ENCODE peak calls at places on chromosome 14, in five cellular contexts. M is cardiac muscle cell; L is mesenchymal stem cell; X is right lobe of liver; O is CD4-positive, alpha-beta T cell. S is an unnamed sample. For H3K27me3, the result is how much of the 10 kb centered on the place peaks cover.

GRCh38 chr14:39492267-39492666 is 60.0 kb upstream of the FBXO33 start:
- DNase-seq in X (no peak), M (peak), L (peak), O (no peak), S (no peak)

GRCh38 chr14:66508846-66509621 is 1.1 kb downstream of the GPHN start:
- DNase-seq in X (peak), M (peak), L (peak), O (peak), S (peak)

GRCh38 chr14:24071836-24072420 is 566 bp downstream of the CPNE6 start:
- DNase-seq in L (no peak), O (no peak), M (no peak), X (no peak), S (no peak)

GRCh38 chr14:97390031-97390729 is 593.0 kb downstream of the VRK1 start:
- DNase-seq in X (no peak), L (no peak), M (no peak), O (no peak), S (no peak)

GRCh38 chr14:50060871-50061663 is 55.3 kb downstream of the VCPKMT start:
- DNase-seq in M (no peak), L (peak), X (no peak), O (no peak), S (no peak)

GRCh38 chr14:68624541-68625220 is 168.2 kb downstream of the ZFP36L1 start:
- DNase-seq in M (no peak), O (no peak), L (no peak), X (no peak), S (no peak)

GRCh38 chr14:102442241-102443211 is 67.0 kb downstream of the ANKRD9 start:
- DNase-seq in X (no peak), O (no peak), M (no peak), L (no peak), S (no peak)

GRCh38 chr14:51082394-51082793 is 12.5 kb downstream of the TRIM9 start:
- DNase-seq in M (no peak), O (no peak), L (no peak), X (no peak), S (no peak)

GRCh38 chr14:91119556-91120311 is 5.9 kb downstream of the DGLUCY start:
- DNase-seq in O (no peak), L (peak), M (no peak), X (no peak), S (no peak)

GRCh38 chr14:36056846-36057245 is 119.7 kb downstream of the PTCSC3 start:
- DNase-seq in X (no peak), M (no peak), O (no peak), L (no peak), S (no peak)

GRCh38 chr14:51210594-51210993 is 29.5 kb upstream of the TMX1 start:
- DNase-seq in X (no peak), O (no peak), M (no peak), L (no peak), S (no peak)

GRCh38 chr14:58362798-58363412 is 32.8 kb upstream of the TOMM20L start:
- DNase-seq in M (peak), L (peak), X (no peak), O (no peak), S (no peak)

GRCh38 chr14:35385042-35385839 is 19.3 kb downstream of the NFKBIA start:
- DNase-seq in M (peak), L (peak), O (no peak), X (peak), S (no peak)

GRCh38 chr14:21268612-21269251 is 510 bp downstream of the HNRNPC start:
- DNase-seq in O (peak), X (no peak), L (peak), M (peak), S (no peak)

GRCh38 chr14:65096323-65097089 is 5.8 kb downstream of the MAX start:
- DNase-seq in M (no peak), O (no peak), X (no peak), L (peak), S (no peak)

GRCh38 chr14:68564826-68565760 is 227.8 kb downstream of the ZFP36L1 start:
- DNase-seq in X (no peak), L (peak), M (no peak), O (no peak), S (no peak)

GRCh38 chr14:89504602-89505320 is 87.7 kb upstream of the FOXN3 start:
- DNase-seq in L (peak), O (no peak), X (no peak), M (no peak), S (no peak)

GRCh38 chr14:52706286-52706685 is 714 bp upstream of the PSMC6 start:
- DNase-seq in O (no peak), X (no peak), L (peak), M (no peak), S (peak)

GRCh38 chr14:92026548-92027190 is 13.2 kb downstream of the TRIP11 start:
- DNase-seq in M (no peak), X (no peak), L (no peak), O (no peak), S (no peak)

GRCh38 chr14:63510538-63510937 is 32.6 kb downstream of the PPP2R5E start:
- DNase-seq in X (no peak), M (no peak), L (peak), O (no peak), S (no peak)

GRCh38 chr14:96649327-96649601 is 147.1 kb downstream of the PAPOLA start:
- DNase-seq in L (no peak), X (no peak), M (no peak), O (no peak), S (no peak)

GRCh38 chr14:23562822-23563472 is 4.6 kb downstream of the AP1G2 start:
- DNase-seq in L (peak), O (peak), X (no peak), M (peak), S (peak)

GRCh38 chr14:104518659-104519350 is 60.8 kb upstream of the C14orf180 start:
- DNase-seq in L (no peak), O (no peak), M (peak), X (no peak), S (no peak)

GRCh38 chr14:68692916-68693771 is 99.7 kb downstream of the ZFP36L1 start:
- DNase-seq in L (peak), X (peak), O (no peak), M (no peak), S (no peak)

GRCh38 chr14:55921516-55921915 is 196.7 kb upstream of the PELI2 start:
- DNase-seq in X (no peak), O (no peak), L (no peak), M (no peak), S (no peak)

GRCh38 chr14:89543420-89543790 is 126.4 kb upstream of the FOXN3 start:
- DNase-seq in X (no peak), L (no peak), M (peak), O (no peak), S (no peak)

GRCh38 chr14:96285667-96286066 is 29.7 kb downstream of the BDKRB1 start:
- DNase-seq in O (no peak), X (no peak), L (peak), M (peak), S (no peak)

GRCh38 chr14:83255015-83255726 is 1721.5 kb upstream of the SEL1L start:
- DNase-seq in L (peak), X (no peak), M (no peak), O (no peak), S (no peak)

GRCh38 chr14:31036552-31036951 is 10.4 kb upstream of the STRN3 start:
- DNase-seq in L (no peak), M (no peak), O (no peak), X (no peak), S (no peak)

DNA sequence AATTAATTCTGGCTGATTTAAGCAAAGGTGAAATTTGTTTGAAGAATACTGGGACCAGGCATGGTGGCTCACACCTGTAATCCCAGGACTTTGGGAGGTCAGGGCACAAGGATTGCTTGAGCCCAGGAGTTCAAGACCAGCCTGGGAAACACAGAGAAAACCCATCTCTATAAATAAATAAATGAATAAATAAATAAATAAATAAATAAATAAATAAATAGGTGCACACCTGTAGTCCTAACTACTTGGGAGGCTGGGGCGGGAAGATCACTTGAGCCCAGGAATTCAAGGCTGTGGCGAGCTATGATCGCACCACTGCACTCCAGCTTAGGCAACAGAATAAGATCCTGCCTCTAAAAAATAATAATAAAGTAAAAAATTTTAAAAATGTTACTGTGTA is 4.4 kb upstream of the C14orf39 start:
- DNase-seq in X (no peak), M (no peak), O (no peak), L (no peak), S (no peak)
- H3K27me3 ChIP-seq in X (under half), M (half or more), O (under half), L (half or more), S (under half)

DNA sequence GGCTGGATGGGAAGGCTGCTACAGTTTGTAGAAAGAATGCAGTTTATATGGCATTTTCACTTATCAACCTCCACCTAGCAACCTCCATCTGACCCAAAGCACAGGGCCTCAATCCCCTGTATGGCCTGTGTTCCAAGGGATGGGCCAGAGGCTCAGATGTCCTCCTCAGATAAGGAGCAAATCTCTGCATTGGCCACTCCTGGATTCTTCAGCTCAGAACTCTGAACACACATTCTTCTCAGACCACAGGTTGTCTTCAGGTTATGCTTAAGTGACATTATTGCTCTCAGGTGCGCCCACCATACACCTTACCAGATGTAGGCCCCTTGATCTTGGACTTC is 47.9 kb upstream of the JDP2 start:
- DNase-seq in L (no peak), M (no peak), X (no peak), O (no peak), S (no peak)
- H3K27me3 ChIP-seq in L (under half), M (under half), X (under half), O (under half), S (under half)

DNA sequence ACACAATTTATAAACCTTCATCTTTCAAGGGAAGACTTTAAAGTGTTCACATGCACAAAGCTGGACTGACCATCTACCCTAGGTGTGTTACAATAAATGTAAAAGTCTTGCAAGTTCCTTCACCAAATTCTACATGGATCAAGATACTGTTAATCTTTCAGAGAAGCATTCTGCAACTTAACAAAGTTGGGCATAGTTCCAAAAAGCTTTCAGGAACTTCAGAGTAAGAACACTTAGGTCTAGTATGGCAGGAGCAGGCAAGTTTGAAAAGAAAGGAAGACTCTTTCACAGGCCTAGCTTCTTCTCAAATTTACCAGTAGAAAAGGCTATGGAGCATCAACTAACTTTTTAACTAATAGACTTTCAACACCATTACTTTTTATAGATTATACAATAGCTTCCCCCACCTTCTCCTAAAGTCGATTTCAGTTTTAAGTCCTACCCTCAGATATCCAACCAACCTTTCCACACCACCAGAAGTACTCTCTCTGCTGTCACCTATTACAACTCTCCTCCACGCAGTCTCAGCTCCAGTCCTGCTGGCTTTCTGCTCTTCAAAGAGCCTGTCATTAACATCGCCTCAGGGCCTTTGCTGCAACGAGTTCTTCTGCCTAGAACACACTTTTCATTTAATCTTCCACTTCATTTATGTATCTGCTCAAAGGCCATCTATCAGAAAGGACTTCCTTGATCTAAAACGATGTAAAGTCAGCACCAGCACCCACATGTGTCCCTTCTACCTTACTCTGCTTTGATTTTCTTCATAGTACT is 333.9 kb downstream of the CEP128 start:
- DNase-seq in M (peak), L (peak), O (no peak), X (no peak), S (no peak)
- H3K27me3 ChIP-seq in M (under half), L (under half), O (under half), X (under half), S (under half)

GRCh38 chr14:100780646-100781355 is 45.1 kb upstream of the MEG3 start:
- DNase-seq in L (no peak), X (no peak), O (no peak), M (no peak), S (no peak)

GRCh38 chr14:100780246-100780645 is 45.7 kb upstream of the MEG3 start:
- DNase-seq in L (no peak), M (no peak), X (no peak), O (no peak), S (no peak)

GRCh38 chr14:100783630-100784321 is 42.1 kb upstream of the MEG3 start:
- DNase-seq in X (no peak), M (no peak), L (no peak), O (no peak), S (no peak)

GRCh38 chr14:100782516-100783320 is 43.2 kb upstream of the MEG3 start:
- DNase-seq in M (no peak), L (no peak), X (no peak), O (no peak), S (no peak)

DNA sequence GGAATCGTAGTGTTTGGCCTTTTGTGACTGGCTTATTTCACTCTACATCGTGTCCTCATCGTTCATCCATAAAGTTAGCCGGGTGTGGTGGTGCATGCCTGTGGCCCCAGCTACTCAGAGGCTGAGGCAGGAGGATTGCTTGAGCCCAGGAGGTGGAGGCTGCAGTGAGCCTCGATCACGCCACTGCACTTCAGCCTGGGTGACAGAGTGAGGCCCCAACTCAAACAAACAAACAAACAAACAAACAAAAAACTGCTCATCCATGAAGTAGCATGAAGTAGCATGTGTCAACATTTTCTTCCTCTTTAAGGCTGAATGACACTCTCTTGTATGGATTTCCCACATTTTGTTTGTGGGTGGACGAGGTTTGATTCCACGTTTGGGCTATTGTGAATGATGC is 44.0 kb upstream of the MEG3 start:
- DNase-seq in X (no peak), O (no peak), M (no peak), L (no peak), S (no peak)
- H3K27me3 ChIP-seq in X (under half), O (under half), M (under half), L (half or more), S (under half)

GRCh38 chr14:88227693-88228092 is 95.4 kb downstream of the KCNK10 start:
- DNase-seq in O (no peak), X (no peak), L (no peak), M (no peak), S (no peak)
- H3K27me3 ChIP-seq in O (under half), X (under half), L (under half), M (under half), S (under half)

DNA sequence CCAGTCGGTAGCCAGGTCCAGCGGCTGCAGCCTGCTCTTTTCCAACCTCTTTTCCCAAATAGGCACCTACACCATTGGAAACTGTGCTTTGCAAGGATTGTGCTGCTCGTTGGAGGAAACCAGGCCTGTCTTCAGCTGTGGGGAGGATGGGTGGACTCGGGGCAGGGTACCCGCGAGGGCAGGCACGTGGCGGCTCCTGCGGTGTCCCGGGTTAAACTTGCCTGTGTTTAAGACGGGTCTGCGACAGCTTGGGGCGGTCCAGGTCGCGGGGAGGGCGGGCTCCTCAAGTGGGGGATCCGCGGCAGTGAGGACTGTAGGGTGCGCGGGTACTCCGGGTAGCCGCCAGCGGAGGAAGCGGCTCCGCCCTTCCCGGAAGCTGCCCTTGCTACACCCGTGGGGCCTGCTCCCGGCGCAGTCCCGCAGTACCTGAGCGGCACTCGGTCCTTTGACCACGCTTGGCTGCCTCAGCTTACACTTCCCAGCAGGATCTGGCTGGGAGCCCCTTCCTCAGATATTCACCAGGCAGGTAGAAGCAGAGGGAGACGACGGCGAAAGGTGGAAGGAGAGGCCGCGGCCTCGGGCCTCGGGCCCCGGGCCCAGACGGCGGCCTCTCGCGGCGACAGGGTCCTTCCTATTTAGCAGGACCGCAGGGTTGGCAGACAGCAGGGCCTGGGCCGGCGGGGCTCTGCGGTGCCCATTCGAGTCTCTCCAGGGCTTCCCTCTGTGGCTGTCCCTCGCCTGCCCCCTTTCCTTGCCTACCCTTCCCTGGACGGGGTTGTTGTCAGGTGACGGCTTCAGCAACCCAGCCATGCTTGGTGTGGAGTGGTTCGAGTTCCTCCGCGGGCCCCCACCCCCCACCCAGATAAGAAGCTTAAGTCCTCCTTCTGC is 2.9 kb downstream of the TTC6 start:
- DNase-seq in L (peak), O (no peak), M (no peak), X (no peak), S (no peak)
- H3K27me3 ChIP-seq in L (half or more), O (half or more), M (half or more), X (under half), S (under half)

S was measured in CD8-positive, alpha-beta T cell.